ENCODE peak calls at places on chromosome 6, in four cellular contexts. Y is HFF-Myc, N is foreskin fibroblast, J is AG04450. Q is an unnamed sample.

GRCh38 chr6:37459981-37460800 is 27.2 kb downstream of the CMTR1 start:
- DNase-seq in Y (no peak), N (no peak), J (no peak), Q (no peak)

GRCh38 chr6:83215131-83216047 is 22.2 kb downstream of the RWDD2A start:
- DNase-seq in N (peak), J (peak), Y (peak), Q (no peak)

GRCh38 chr6:75204959-75205775 is 686 bp downstream of the COL12A1 start:
- DNase-seq in N (peak), Y (no peak), J (peak), Q (no peak)

GRCh38 chr6:147974376-147974775 is 368.3 kb upstream of the SASH1 start:
- DNase-seq in N (peak), J (no peak), Y (peak), Q (no peak)

GRCh38 chr6:26041946-26042345 is 45.3 kb upstream of the HFE start:
- DNase-seq in Y (no peak), J (no peak), N (no peak), Q (no peak)

GRCh38 chr6:147201885-147202515 is 2.2 kb upstream of the STXBP5 start:
- DNase-seq in N (peak), J (no peak), Y (no peak), Q (no peak)

GRCh38 chr6:29792123-29793035 is 35.2 kb upstream of the HLA-G start:
- DNase-seq in J (no peak), N (peak), Y (no peak), Q (no peak)

GRCh38 chr6:104251651-104252050 is 608.1 kb downstream of the HACE1 start:
- DNase-seq in Y (no peak), N (no peak), J (no peak), Q (no peak)

GRCh38 chr6:165890404-165890735 is 227.3 kb upstream of the PDE10A start:
- DNase-seq in N (no peak), J (no peak), Y (no peak), Q (no peak)

GRCh38 chr6:130961148-130961547 is 101.9 kb downstream of the EPB41L2 start:
- DNase-seq in Y (no peak), N (no peak), J (no peak), Q (peak)

GRCh38 chr6:156686429-156686939 is 90.7 kb upstream of the ARID1B start:
- DNase-seq in J (no peak), Y (peak), N (peak), Q (peak)

GRCh38 chr6:8494730-8495129 is 59.4 kb upstream of the SLC35B3 start:
- DNase-seq in J (no peak), Y (no peak), N (no peak), Q (no peak)

GRCh38 chr6:22298393-22299010 is 1.7 kb upstream of the PRL start:
- DNase-seq in J (no peak), N (no peak), Y (no peak), Q (no peak)

GRCh38 chr6:100445512-100445911 is 19.2 kb downstream of the SIM1 start:
- DNase-seq in N (no peak), J (no peak), Y (no peak), Q (no peak)

GRCh38 chr6:2396856-2397640 is 151.6 kb upstream of the GMDS start:
- DNase-seq in Y (peak), N (peak), J (peak), Q (peak)

GRCh38 chr6:68640506-68640875 is 5.4 kb downstream of the ADGRB3 start:
- DNase-seq in N (no peak), Y (no peak), J (no peak), Q (no peak)

GRCh38 chr6:21123485-21124436 is 469.8 kb upstream of the SOX4 start:
- DNase-seq in Y (no peak), J (no peak), N (no peak), Q (no peak)

GRCh38 chr6:125114248-125114858 is 39.2 kb upstream of the TPD52L1 start:
- DNase-seq in N (no peak), J (no peak), Y (no peak), Q (no peak)

GRCh38 chr6:121848523-121849255 is 413.2 kb downstream of the GJA1 start:
- DNase-seq in Y (no peak), J (no peak), N (no peak), Q (no peak)

GRCh38 chr6:119148102-119148824 is 69.8 kb upstream of the FAM184A start:
- DNase-seq in N (peak), J (peak), Y (peak), Q (peak)

GRCh38 chr6:118350881-118351430 is 197.1 kb upstream of the PLN start:
- DNase-seq in J (peak), Y (peak), N (peak), Q (no peak)

GRCh38 chr6:41921712-41921998 is 356 bp downstream of the BYSL start:
- DNase-seq in N (no peak), J (no peak), Y (no peak), Q (no peak)

GRCh38 chr6:15452182-15452941 is 206.5 kb downstream of the JARID2 start:
- DNase-seq in N (no peak), Y (no peak), J (no peak), Q (no peak)
- TF ChIP-seq CTCF in N (no peak), Y (no peak), J (no peak), Q (no peak)

GRCh38 chr6:139570166-139570565 is 195.7 kb upstream of the CITED2 start:
- DNase-seq in Y (no peak), J (no peak), N (no peak), Q (no peak)
- H3K4me3 ChIP-seq in Y (no peak), J (no peak), N (no peak), Q (no peak)

DNA sequence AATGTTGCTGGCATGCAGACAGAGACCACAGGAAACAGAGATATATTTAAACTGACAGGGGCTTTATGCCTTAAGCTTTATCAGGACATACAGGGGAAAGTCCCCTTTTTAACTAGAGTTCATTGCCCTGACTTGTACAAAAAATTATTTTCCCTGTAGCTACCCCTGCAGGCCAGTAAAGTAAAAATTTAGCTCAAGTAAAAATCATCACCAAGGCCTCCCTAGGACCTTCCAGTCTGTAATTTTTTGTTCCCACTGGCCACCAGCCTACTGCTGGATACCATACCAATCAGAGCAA is 711.9 kb upstream of the NRSN1 start:
- DNase-seq in N (no peak), Y (peak), J (peak), Q (no peak)
- TF ChIP-seq CTCF in N (peak), Y (peak), J (peak), Q (peak)

DNA sequence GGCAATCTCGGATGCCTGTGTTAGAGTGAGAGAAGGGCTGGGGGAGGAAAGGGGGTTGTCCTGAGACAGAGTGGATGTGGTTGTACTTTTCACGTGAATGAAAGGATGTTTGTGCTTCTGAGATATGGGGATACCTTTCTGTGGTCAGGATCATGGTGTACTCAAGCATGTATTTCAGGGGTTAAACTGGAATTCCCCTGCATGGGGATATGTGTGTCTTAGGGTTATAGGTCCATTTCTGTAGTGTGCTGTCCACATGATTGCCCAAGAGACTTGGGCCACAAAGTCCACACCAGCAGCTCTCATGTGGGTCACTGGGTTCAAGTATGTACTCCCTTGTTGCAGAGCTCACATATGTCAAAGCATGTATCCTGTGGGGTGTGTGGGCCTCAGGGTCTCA is 10.5 kb downstream of the SYNGAP1 start:
- DNase-seq in N (no peak), Y (no peak), J (no peak), Q (no peak)
- H3K4me3 ChIP-seq in N (no peak), Y (no peak), J (no peak), Q (no peak)

GRCh38 chr6:159714404-159714803 is 12.9 kb upstream of the WTAP start:
- DNase-seq in N (no peak), Y (no peak), J (no peak), Q (no peak)

GRCh38 chr6:159718634-159719033 is 8.7 kb upstream of the WTAP start:
- DNase-seq in J (no peak), N (no peak), Y (no peak), Q (no peak)

GRCh38 chr6:159715605-159716004 is 11.7 kb upstream of the WTAP start:
- DNase-seq in Y (no peak), N (no peak), J (no peak), Q (no peak)

GRCh38 chr6:159715168-159715567 is 12.1 kb upstream of the WTAP start:
- DNase-seq in Y (no peak), N (no peak), J (no peak), Q (no peak)

GRCh38 chr6:159716247-159717086 is 10.8 kb upstream of the WTAP start:
- DNase-seq in Y (no peak), J (peak), N (peak), Q (peak)
- TF ChIP-seq CTCF in Y (no peak), J (no peak), N (no peak), Q (no peak)

DNA sequence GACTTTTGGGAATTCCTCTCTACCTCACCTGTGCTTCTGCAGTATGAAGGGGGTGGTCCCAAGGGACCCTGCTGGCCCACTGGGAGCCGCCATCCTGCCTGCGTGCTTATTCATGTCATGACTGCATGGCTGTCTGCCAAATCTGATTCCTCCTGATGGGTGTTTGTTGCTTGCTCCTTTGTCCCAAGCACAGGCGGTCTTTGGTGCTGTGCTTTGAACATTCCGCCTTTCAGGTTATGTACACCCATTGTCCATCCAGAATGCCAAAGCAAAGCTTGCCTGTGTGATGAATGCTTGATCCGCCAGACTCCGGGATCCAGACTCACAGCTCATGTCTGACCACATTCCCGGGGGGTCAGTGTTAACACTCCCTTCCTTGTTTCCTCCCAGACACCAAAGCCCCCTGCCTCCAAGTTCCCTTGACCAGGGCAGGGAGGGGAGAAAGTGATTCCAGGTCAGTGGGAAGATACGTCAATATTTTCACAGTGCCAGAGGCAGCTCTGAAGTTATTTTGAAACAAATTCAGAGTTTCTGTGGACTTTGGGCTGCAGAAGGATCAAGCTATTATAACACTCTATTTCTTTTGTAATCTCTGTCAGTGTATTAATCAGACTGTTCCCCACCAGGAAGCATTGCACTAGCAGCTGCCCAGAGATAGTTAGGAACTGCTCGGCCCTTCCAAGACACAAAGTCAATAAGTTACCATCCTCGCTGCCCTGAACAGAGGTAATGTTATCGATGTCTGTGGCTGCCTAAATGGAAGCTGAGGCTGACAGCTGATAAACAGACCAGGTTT is 9.5 kb downstream of the DAAM2 start:
- DNase-seq in N (no peak), J (no peak), Y (no peak), Q (no peak)
- H3K4me3 ChIP-seq in N (no peak), J (no peak), Y (no peak), Q (no peak)

Q was measured in epithelial cell of proximal tubule.